ENCODE peak calls at places on chromosome 5, in six cellular contexts. One of them, this sample, is unnamed.

GRCh38 chr5:169072223-169072622 is 228.7 kb downstream of the SLIT3 start:
- DNase-seq in dorsolateral prefrontal cortex: no peak
- DNase-seq in IMR-90: no peak
- DNase-seq in astrocyte of the spinal cord: no peak
- DNase-seq in lower leg skin: no peak
- DNase-seq in cardiac muscle cell: no peak
- DNase-seq in this sample: no peak

GRCh38 chr5:96150007-96150406 is 188.4 kb upstream of the ELL2 start:
- DNase-seq in dorsolateral prefrontal cortex: no peak
- DNase-seq in IMR-90: no peak
- DNase-seq in astrocyte of the spinal cord: no peak
- DNase-seq in lower leg skin: no peak
- DNase-seq in cardiac muscle cell: no peak
- DNase-seq in this sample: no peak

GRCh38 chr5:150116667-150117395 is 30.5 kb upstream of the CSF1R start:
- DNase-seq in dorsolateral prefrontal cortex: no peak
- DNase-seq in IMR-90: peak; percentile 27
- DNase-seq in astrocyte of the spinal cord: no peak
- DNase-seq in lower leg skin: no peak
- DNase-seq in cardiac muscle cell: no peak
- DNase-seq in this sample: no peak

GRCh38 chr5:44160443-44160842 is 228.8 kb downstream of the FGF10 start:
- DNase-seq in dorsolateral prefrontal cortex: no peak
- DNase-seq in IMR-90: no peak
- DNase-seq in astrocyte of the spinal cord: no peak
- DNase-seq in lower leg skin: no peak
- DNase-seq in cardiac muscle cell: no peak
- DNase-seq in this sample: no peak

GRCh38 chr5:72363146-72363802 is 43.1 kb downstream of the PTCD2 start:
- DNase-seq in dorsolateral prefrontal cortex: no peak
- DNase-seq in IMR-90: peak; percentile 87
- DNase-seq in astrocyte of the spinal cord: peak; percentile 84
- DNase-seq in lower leg skin: no peak
- DNase-seq in cardiac muscle cell: peak; percentile 76
- DNase-seq in this sample: no peak

GRCh38 chr5:150258126-150258525 is 31.4 kb downstream of the CAMK2A start:
- DNase-seq in dorsolateral prefrontal cortex: peak; percentile 72
- DNase-seq in IMR-90: peak; percentile 36
- DNase-seq in astrocyte of the spinal cord: no peak
- DNase-seq in lower leg skin: no peak
- DNase-seq in cardiac muscle cell: no peak
- DNase-seq in this sample: no peak

GRCh38 chr5:103356344-103357091 is 98.0 kb downstream of the MACIR start:
- DNase-seq in dorsolateral prefrontal cortex: no peak
- DNase-seq in IMR-90: no peak
- DNase-seq in astrocyte of the spinal cord: no peak
- DNase-seq in lower leg skin: no peak
- DNase-seq in cardiac muscle cell: no peak
- DNase-seq in this sample: no peak

GRCh38 chr5:108366500-108366899 is 15.4 kb downstream of the FBXL17 start:
- DNase-seq in dorsolateral prefrontal cortex: no peak
- DNase-seq in IMR-90: no peak
- DNase-seq in astrocyte of the spinal cord: no peak
- DNase-seq in lower leg skin: no peak
- DNase-seq in cardiac muscle cell: no peak
- DNase-seq in this sample: no peak

GRCh38 chr5:98309785-98310566 is 463.5 kb upstream of the RGMB start:
- DNase-seq in dorsolateral prefrontal cortex: no peak
- DNase-seq in IMR-90: peak; percentile 99
- DNase-seq in astrocyte of the spinal cord: peak; percentile 98
- DNase-seq in lower leg skin: no peak
- DNase-seq in cardiac muscle cell: peak; percentile 90
- DNase-seq in this sample: no peak

GRCh38 chr5:170252710-170253350 is 20.0 kb downstream of the C5orf58 start:
- DNase-seq in dorsolateral prefrontal cortex: no peak
- DNase-seq in IMR-90: no peak
- DNase-seq in astrocyte of the spinal cord: no peak
- DNase-seq in lower leg skin: no peak
- DNase-seq in cardiac muscle cell: no peak
- DNase-seq in this sample: no peak

GRCh38 chr5:30069441-30070263 is 1123.8 kb upstream of the CDH6 start:
- DNase-seq in dorsolateral prefrontal cortex: no peak
- DNase-seq in IMR-90: no peak
- DNase-seq in astrocyte of the spinal cord: no peak
- DNase-seq in lower leg skin: no peak
- DNase-seq in cardiac muscle cell: no peak
- DNase-seq in this sample: no peak

GRCh38 chr5:173452098-173452497 is 123.9 kb upstream of the STC2 start:
- DNase-seq in dorsolateral prefrontal cortex: no peak
- DNase-seq in IMR-90: peak; percentile 81
- DNase-seq in astrocyte of the spinal cord: no peak
- DNase-seq in lower leg skin: peak; percentile 35
- DNase-seq in cardiac muscle cell: peak; percentile 67
- DNase-seq in this sample: no peak

GRCh38 chr5:68114641-68115040 is 100.9 kb upstream of the PIK3R1 start:
- DNase-seq in dorsolateral prefrontal cortex: no peak
- DNase-seq in IMR-90: peak; percentile 84
- DNase-seq in astrocyte of the spinal cord: peak; percentile 77
- DNase-seq in lower leg skin: no peak
- DNase-seq in cardiac muscle cell: peak; percentile 91
- DNase-seq in this sample: no peak

GRCh38 chr5:37495210-37495609 is 116.1 kb downstream of the WDR70 start:
- DNase-seq in dorsolateral prefrontal cortex: no peak
- DNase-seq in IMR-90: peak; percentile 39
- DNase-seq in astrocyte of the spinal cord: peak; percentile 59
- DNase-seq in lower leg skin: no peak
- DNase-seq in cardiac muscle cell: peak; percentile 51
- DNase-seq in this sample: no peak

GRCh38 chr5:151742870-151743294 is 15.5 kb downstream of the ATOX1 start:
- DNase-seq in dorsolateral prefrontal cortex: peak; percentile 44
- DNase-seq in IMR-90: peak; percentile 74
- DNase-seq in astrocyte of the spinal cord: peak; percentile 75
- DNase-seq in lower leg skin: no peak
- DNase-seq in cardiac muscle cell: peak; percentile 76
- DNase-seq in this sample: peak; percentile 26

GRCh38 chr5:58922392-58923171 is 339.7 kb downstream of the RAB3C start:
- DNase-seq in dorsolateral prefrontal cortex: peak; percentile 72
- DNase-seq in IMR-90: peak; percentile 6
- DNase-seq in astrocyte of the spinal cord: peak; percentile 77
- DNase-seq in lower leg skin: peak; percentile 62
- DNase-seq in cardiac muscle cell: peak; percentile 74
- DNase-seq in this sample: no peak

GRCh38 chr5:73158313-73158712 is 14.7 kb upstream of the TMEM174 start:
- DNase-seq in dorsolateral prefrontal cortex: no peak
- DNase-seq in IMR-90: no peak
- DNase-seq in astrocyte of the spinal cord: no peak
- DNase-seq in lower leg skin: no peak
- DNase-seq in cardiac muscle cell: no peak
- DNase-seq in this sample: no peak

GRCh38 chr5:126695081-126695480 is 81.9 kb upstream of the LMNB1 start:
- DNase-seq in dorsolateral prefrontal cortex: no peak
- DNase-seq in IMR-90: no peak
- DNase-seq in astrocyte of the spinal cord: no peak
- DNase-seq in lower leg skin: no peak
- DNase-seq in cardiac muscle cell: no peak
- DNase-seq in this sample: no peak

GRCh38 chr5:149618581-149619248 is 37.4 kb downstream of the ARHGEF37 start:
- DNase-seq in dorsolateral prefrontal cortex: peak; percentile 47
- DNase-seq in IMR-90: peak; percentile 72
- DNase-seq in astrocyte of the spinal cord: peak; percentile 73
- DNase-seq in lower leg skin: no peak
- DNase-seq in cardiac muscle cell: peak; percentile 78
- DNase-seq in this sample: no peak

GRCh38 chr5:172299916-172300439 is 16.4 kb upstream of the UBTD2 start:
- DNase-seq in dorsolateral prefrontal cortex: no peak
- DNase-seq in IMR-90: peak; percentile 76
- DNase-seq in astrocyte of the spinal cord: peak; percentile 50
- DNase-seq in lower leg skin: no peak
- DNase-seq in cardiac muscle cell: peak; percentile 68
- DNase-seq in this sample: no peak

GRCh38 chr5:73412597-73412988 is 36.0 kb downstream of the FOXD1 start:
- DNase-seq in dorsolateral prefrontal cortex: no peak
- DNase-seq in IMR-90: peak; percentile 79
- DNase-seq in astrocyte of the spinal cord: peak; percentile 76
- DNase-seq in lower leg skin: no peak
- DNase-seq in cardiac muscle cell: no peak
- DNase-seq in this sample: no peak

GRCh38 chr5:172686111-172686510 is 45.0 kb downstream of the NEURL1B start:
- DNase-seq in dorsolateral prefrontal cortex: no peak
- DNase-seq in IMR-90: peak; percentile 27
- DNase-seq in astrocyte of the spinal cord: no peak
- DNase-seq in lower leg skin: no peak
- DNase-seq in cardiac muscle cell: no peak
- DNase-seq in this sample: no peak

GRCh38 chr5:122940890-122941289 is 95.5 kb downstream of the SNX24 start:
- DNase-seq in dorsolateral prefrontal cortex: no peak
- DNase-seq in IMR-90: no peak
- DNase-seq in astrocyte of the spinal cord: no peak
- DNase-seq in lower leg skin: no peak
- DNase-seq in cardiac muscle cell: no peak
- DNase-seq in this sample: no peak

GRCh38 chr5:133942589-133943474 is 25.6 kb downstream of the C5orf15 start:
- DNase-seq in dorsolateral prefrontal cortex: no peak
- DNase-seq in IMR-90: no peak
- DNase-seq in astrocyte of the spinal cord: no peak
- DNase-seq in lower leg skin: no peak
- DNase-seq in cardiac muscle cell: no peak
- DNase-seq in this sample: no peak

GRCh38 chr5:109479260-109479860 is 69.6 kb upstream of the PJA2 start:
- DNase-seq in dorsolateral prefrontal cortex: no peak
- DNase-seq in IMR-90: peak; percentile 34
- DNase-seq in astrocyte of the spinal cord: peak; percentile 49
- DNase-seq in lower leg skin: no peak
- DNase-seq in cardiac muscle cell: peak; percentile 45
- DNase-seq in this sample: no peak

GRCh38 chr5:53167836-53168235 is 58.3 kb upstream of the MOCS2 start:
- DNase-seq in dorsolateral prefrontal cortex: no peak
- DNase-seq in IMR-90: peak; percentile 39
- DNase-seq in astrocyte of the spinal cord: peak; percentile 48
- DNase-seq in lower leg skin: peak; percentile 81
- DNase-seq in cardiac muscle cell: peak; percentile 86
- DNase-seq in this sample: no peak

GRCh38 chr5:32471784-32472183 is 27.2 kb upstream of the ZFR start:
- DNase-seq in dorsolateral prefrontal cortex: no peak
- DNase-seq in IMR-90: no peak
- DNase-seq in astrocyte of the spinal cord: no peak
- DNase-seq in lower leg skin: no peak
- DNase-seq in cardiac muscle cell: no peak
- DNase-seq in this sample: no peak
- TF ChIP-seq CTCF in dorsolateral prefrontal cortex: peak; percentile 30
- TF ChIP-seq CTCF in IMR-90: no peak
- TF ChIP-seq CTCF in astrocyte of the spinal cord: no peak
- TF ChIP-seq CTCF in lower leg skin: no peak
- TF ChIP-seq CTCF in cardiac muscle cell: no peak
- TF ChIP-seq CTCF in this sample: no peak

GRCh38 chr5:61307611-61308010 is 24.4 kb upstream of the ZSWIM6 start:
- DNase-seq in dorsolateral prefrontal cortex: no peak
- DNase-seq in IMR-90: no peak
- DNase-seq in astrocyte of the spinal cord: no peak
- DNase-seq in lower leg skin: no peak
- DNase-seq in cardiac muscle cell: no peak
- DNase-seq in this sample: no peak
- H3K4me3 ChIP-seq in dorsolateral prefrontal cortex: no peak overlapping the region
- H3K4me3 ChIP-seq in IMR-90: no peak overlapping the region
- H3K4me3 ChIP-seq in astrocyte of the spinal cord: no peak overlapping the region
- H3K4me3 ChIP-seq in lower leg skin: no peak overlapping the region
- H3K4me3 ChIP-seq in cardiac muscle cell: no peak overlapping the region
- H3K4me3 ChIP-seq in this sample: no peak overlapping the region

GRCh38 chr5:167219296-167219695 is 1072.1 kb upstream of the WWC1 start:
- DNase-seq in dorsolateral prefrontal cortex: no peak
- DNase-seq in IMR-90: no peak
- DNase-seq in astrocyte of the spinal cord: no peak
- DNase-seq in lower leg skin: no peak
- DNase-seq in cardiac muscle cell: no peak
- DNase-seq in this sample: no peak

DNA sequence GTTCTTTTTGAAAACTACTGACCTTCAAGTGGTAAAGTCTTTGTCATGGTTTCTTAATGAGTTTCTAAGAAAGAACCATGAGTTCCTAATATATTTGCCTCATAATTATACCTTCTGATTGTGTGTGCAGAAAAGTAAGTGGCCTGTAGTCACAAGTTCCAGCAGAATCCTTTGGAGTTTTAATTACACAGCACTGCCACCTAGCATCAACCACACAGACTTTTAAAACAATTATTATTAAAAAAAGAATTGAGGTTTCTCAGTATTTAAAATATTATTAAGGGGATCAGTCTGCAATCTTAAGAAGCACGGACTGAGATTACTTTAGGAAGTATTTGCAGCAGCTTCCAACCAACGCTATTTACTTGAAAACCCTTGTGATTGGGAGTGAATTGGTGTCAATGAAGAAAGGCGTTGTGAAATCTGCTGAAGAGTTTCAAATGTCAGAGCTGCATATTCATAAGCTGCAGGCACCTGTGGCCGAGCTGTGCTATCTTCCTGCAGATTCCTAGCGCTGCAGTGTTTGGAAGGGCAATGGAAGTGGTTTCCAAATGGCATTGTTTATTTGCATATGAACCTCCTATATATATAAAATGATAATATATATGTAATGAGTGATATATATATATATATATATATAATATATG is 1074.2 kb upstream of the WWC1 start:
- DNase-seq in dorsolateral prefrontal cortex: no peak
- DNase-seq in IMR-90: no peak
- DNase-seq in astrocyte of the spinal cord: peak; percentile 1
- DNase-seq in lower leg skin: no peak
- DNase-seq in cardiac muscle cell: peak; percentile 17
- DNase-seq in this sample: peak; percentile 14
- TF ChIP-seq CTCF in dorsolateral prefrontal cortex: no peak
- TF ChIP-seq CTCF in IMR-90: no peak
- TF ChIP-seq CTCF in astrocyte of the spinal cord: no peak
- TF ChIP-seq CTCF in lower leg skin: no peak
- TF ChIP-seq CTCF in cardiac muscle cell: no peak
- TF ChIP-seq CTCF in this sample: peak; percentile 40

DNA sequence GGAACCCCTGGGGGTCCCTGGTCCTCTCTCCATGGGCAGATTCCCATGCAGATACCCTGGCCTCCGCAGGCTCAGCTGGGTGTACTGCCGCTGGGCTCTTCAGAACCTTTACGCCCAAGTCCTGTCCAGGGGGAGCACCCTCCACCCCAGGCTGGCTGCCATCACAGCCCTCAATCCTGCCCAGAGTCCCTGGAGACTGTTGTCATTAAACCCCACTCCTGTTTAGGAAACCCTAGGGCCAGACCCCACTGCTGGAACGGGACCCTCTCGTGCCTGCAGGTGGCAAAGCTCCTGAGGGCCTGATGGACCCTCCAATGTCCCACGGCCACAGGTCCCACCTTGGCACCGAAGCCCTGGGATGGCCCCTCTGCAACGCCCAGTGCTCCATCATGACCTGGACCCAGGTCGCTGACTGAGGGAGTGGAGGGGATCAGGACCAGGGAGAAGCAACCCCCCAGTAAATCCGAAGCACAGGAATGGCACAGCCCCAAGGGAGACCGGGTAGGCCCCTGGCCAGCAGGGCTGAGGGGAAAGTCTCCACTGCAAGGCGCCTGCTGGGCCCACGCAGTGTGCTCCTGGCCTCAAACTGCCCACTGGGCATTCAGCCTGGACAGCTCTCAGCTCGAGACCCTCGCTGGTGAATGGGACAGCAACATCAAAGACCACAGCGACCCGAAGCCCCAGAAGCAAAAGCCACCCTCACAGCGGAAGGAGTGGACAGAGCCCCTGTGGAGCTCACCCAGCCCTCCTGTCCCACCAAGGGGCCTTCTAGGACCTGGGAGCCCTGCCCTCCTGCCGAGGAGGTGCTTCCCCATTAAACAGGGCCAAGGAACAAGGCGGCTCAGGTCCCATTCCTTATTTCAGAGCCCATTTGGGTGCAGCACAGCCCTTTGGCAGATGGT is 8.3 kb downstream of the ZDHHC11B start:
- DNase-seq in dorsolateral prefrontal cortex: no peak
- DNase-seq in IMR-90: no peak
- DNase-seq in astrocyte of the spinal cord: no peak
- DNase-seq in lower leg skin: no peak
- DNase-seq in cardiac muscle cell: no peak
- DNase-seq in this sample: no peak
- H3K4me3 ChIP-seq in dorsolateral prefrontal cortex: no peak overlapping the region
- H3K4me3 ChIP-seq in IMR-90: no peak overlapping the region
- H3K4me3 ChIP-seq in astrocyte of the spinal cord: no peak overlapping the region
- H3K4me3 ChIP-seq in lower leg skin: no peak overlapping the region
- H3K4me3 ChIP-seq in cardiac muscle cell: no peak overlapping the region
- H3K4me3 ChIP-seq in this sample: no peak overlapping the region

This sample was measured in retinal pigment epithelial cell.